ENCODE peak calls at places on chromosomes 16 and 17, in seven cellular contexts. One of them, this sample, is unnamed.

GRCh38 chr16:72794319-72794718 is 253.6 kb downstream of the ZFHX3 start:
- DNase-seq in neural progenitor cell: no peak
- DNase-seq in ascending aorta: no peak
- DNase-seq in HFF-Myc: no peak
- DNase-seq in thyroid gland: no peak
- DNase-seq in left lung: no peak
- DNase-seq in fibroblast of villous mesenchyme: no peak
- DNase-seq in this sample: no peak

GRCh38 chr17:59126809-59127417 is 20.2 kb upstream of the TRIM37 start:
- DNase-seq in neural progenitor cell: no peak
- DNase-seq in thyroid gland: no peak
- DNase-seq in ascending aorta: no peak
- DNase-seq in left lung: no peak
- DNase-seq in fibroblast of villous mesenchyme: no peak
- DNase-seq in HFF-Myc: no peak
- DNase-seq in this sample: no peak

GRCh38 chr16:19184823-19185509 is 16.9 kb downstream of the SYT17 start:
- DNase-seq in thyroid gland: no peak
- DNase-seq in HFF-Myc: no peak
- DNase-seq in neural progenitor cell: no peak
- DNase-seq in ascending aorta: no peak
- DNase-seq in left lung: no peak
- DNase-seq in fibroblast of villous mesenchyme: no peak
- DNase-seq in this sample: no peak

GRCh38 chr16:10961231-10961630 is 16.9 kb downstream of the CLEC16A start:
- DNase-seq in left lung: no peak
- DNase-seq in thyroid gland: no peak
- DNase-seq in ascending aorta: peak; percentile 90
- DNase-seq in HFF-Myc: peak; percentile 40
- DNase-seq in neural progenitor cell: no peak
- DNase-seq in fibroblast of villous mesenchyme: peak; percentile 87
- DNase-seq in this sample: no peak

GRCh38 chr16:1959269-1960039 is at the start of gene NDUFB10:
- DNase-seq in HFF-Myc: peak; percentile 67
- DNase-seq in fibroblast of villous mesenchyme: peak; percentile 92
- DNase-seq in ascending aorta: peak; percentile 94
- DNase-seq in neural progenitor cell: peak; percentile 96
- DNase-seq in left lung: peak; percentile 100
- DNase-seq in thyroid gland: peak; percentile 90
- DNase-seq in this sample: peak; percentile 96

GRCh38 chr17:39517224-39517623 is 55.9 kb downstream of the CDK12 start:
- DNase-seq in fibroblast of villous mesenchyme: no peak
- DNase-seq in ascending aorta: no peak
- DNase-seq in left lung: no peak
- DNase-seq in neural progenitor cell: no peak
- DNase-seq in thyroid gland: no peak
- DNase-seq in HFF-Myc: no peak
- DNase-seq in this sample: no peak

GRCh38 chr16:8375208-8375607 is 215.1 kb downstream of the TMEM114 start:
- DNase-seq in thyroid gland: no peak
- DNase-seq in ascending aorta: no peak
- DNase-seq in neural progenitor cell: no peak
- DNase-seq in fibroblast of villous mesenchyme: no peak
- DNase-seq in HFF-Myc: no peak
- DNase-seq in left lung: no peak
- DNase-seq in this sample: no peak

GRCh38 chr17:19376799-19377198 is 1.5 kb upstream of the MAPK7 start:
- DNase-seq in HFF-Myc: no peak
- DNase-seq in ascending aorta: no peak
- DNase-seq in fibroblast of villous mesenchyme: no peak
- DNase-seq in neural progenitor cell: no peak
- DNase-seq in left lung: no peak
- DNase-seq in thyroid gland: no peak
- DNase-seq in this sample: no peak

GRCh38 chr16:76634847-76635697 is 357.9 kb downstream of the CNTNAP4 start:
- DNase-seq in neural progenitor cell: no peak
- DNase-seq in HFF-Myc: no peak
- DNase-seq in left lung: peak; percentile 78
- DNase-seq in thyroid gland: no peak
- DNase-seq in fibroblast of villous mesenchyme: peak; percentile 32
- DNase-seq in ascending aorta: no peak
- DNase-seq in this sample: no peak

GRCh38 chr16:24976971-24977672 is 38.0 kb downstream of the ARHGAP17 start:
- DNase-seq in HFF-Myc: no peak
- DNase-seq in fibroblast of villous mesenchyme: no peak
- DNase-seq in ascending aorta: peak; percentile 59
- DNase-seq in neural progenitor cell: no peak
- DNase-seq in left lung: no peak
- DNase-seq in thyroid gland: no peak
- DNase-seq in this sample: no peak

GRCh38 chr17:47703191-47703591 is 9.2 kb downstream of the TBKBP1 start:
- DNase-seq in HFF-Myc: no peak
- DNase-seq in thyroid gland: no peak
- DNase-seq in fibroblast of villous mesenchyme: no peak
- DNase-seq in left lung: no peak
- DNase-seq in neural progenitor cell: no peak
- DNase-seq in ascending aorta: no peak
- DNase-seq in this sample: peak; percentile 65

GRCh38 chr16:23784811-23785447 is 30.1 kb downstream of the CHP2 start:
- DNase-seq in HFF-Myc: no peak
- DNase-seq in fibroblast of villous mesenchyme: peak; percentile 4
- DNase-seq in left lung: no peak
- DNase-seq in neural progenitor cell: no peak
- DNase-seq in thyroid gland: no peak
- DNase-seq in ascending aorta: no peak
- DNase-seq in this sample: no peak

GRCh38 chr17:41334899-41335298 is 15.7 kb downstream of the KRT33A start:
- DNase-seq in HFF-Myc: no peak
- DNase-seq in left lung: no peak
- DNase-seq in fibroblast of villous mesenchyme: no peak
- DNase-seq in thyroid gland: no peak
- DNase-seq in ascending aorta: no peak
- DNase-seq in neural progenitor cell: no peak
- DNase-seq in this sample: no peak

GRCh38 chr16:7316266-7316888 is 16.3 kb upstream of the RBFOX1 start:
- DNase-seq in left lung: no peak
- DNase-seq in fibroblast of villous mesenchyme: no peak
- DNase-seq in neural progenitor cell: no peak
- DNase-seq in HFF-Myc: no peak
- DNase-seq in thyroid gland: no peak
- DNase-seq in ascending aorta: no peak
- DNase-seq in this sample: no peak

GRCh38 chr17:49012893-49013255 is 15.7 kb downstream of the IGF2BP1 start:
- DNase-seq in neural progenitor cell: peak; percentile 28
- DNase-seq in thyroid gland: no peak
- DNase-seq in fibroblast of villous mesenchyme: no peak
- DNase-seq in ascending aorta: no peak
- DNase-seq in HFF-Myc: no peak
- DNase-seq in left lung: no peak
- DNase-seq in this sample: no peak

GRCh38 chr16:75340715-75341500 is 89.5 kb upstream of the BCAR1 start:
- DNase-seq in HFF-Myc: no peak
- DNase-seq in thyroid gland: no peak
- DNase-seq in fibroblast of villous mesenchyme: peak; percentile 29
- DNase-seq in left lung: no peak
- DNase-seq in ascending aorta: no peak
- DNase-seq in neural progenitor cell: no peak
- DNase-seq in this sample: no peak

GRCh38 chr17:45761957-45762565 is 22.1 kb upstream of the CRHR1 start:
- DNase-seq in fibroblast of villous mesenchyme: no peak
- DNase-seq in thyroid gland: no peak
- DNase-seq in neural progenitor cell: no peak
- DNase-seq in ascending aorta: no peak
- DNase-seq in HFF-Myc: no peak
- DNase-seq in left lung: peak; percentile 8
- DNase-seq in this sample: no peak

GRCh38 chr16:20853981-20854620 is 46.1 kb downstream of the DCUN1D3 start:
- DNase-seq in thyroid gland: no peak
- DNase-seq in fibroblast of villous mesenchyme: no peak
- DNase-seq in neural progenitor cell: no peak
- DNase-seq in ascending aorta: no peak
- DNase-seq in HFF-Myc: no peak
- DNase-seq in left lung: no peak
- DNase-seq in this sample: no peak

GRCh38 chr17:49362723-49363117 is 670 bp upstream of the ZNF652 start:
- DNase-seq in neural progenitor cell: no peak
- DNase-seq in HFF-Myc: no peak
- DNase-seq in ascending aorta: no peak
- DNase-seq in fibroblast of villous mesenchyme: no peak
- DNase-seq in thyroid gland: no peak
- DNase-seq in left lung: no peak
- DNase-seq in this sample: no peak

GRCh38 chr17:73419051-73419450 is 107.2 kb upstream of the CDC42EP4 start:
- DNase-seq in fibroblast of villous mesenchyme: no peak
- DNase-seq in neural progenitor cell: no peak
- DNase-seq in ascending aorta: no peak
- DNase-seq in thyroid gland: no peak
- DNase-seq in HFF-Myc: no peak
- DNase-seq in left lung: no peak
- DNase-seq in this sample: no peak

GRCh38 chr16:22648141-22648540 is 137.4 kb downstream of the NPIPB5 start:
- DNase-seq in fibroblast of villous mesenchyme: no peak
- DNase-seq in left lung: no peak
- DNase-seq in thyroid gland: no peak
- DNase-seq in ascending aorta: no peak
- DNase-seq in neural progenitor cell: no peak
- DNase-seq in HFF-Myc: no peak
- DNase-seq in this sample: no peak

GRCh38 chr17:78398390-78398789 is 19.9 kb downstream of the PGS1 start:
- DNase-seq in thyroid gland: no peak
- DNase-seq in fibroblast of villous mesenchyme: no peak
- DNase-seq in neural progenitor cell: no peak
- DNase-seq in HFF-Myc: no peak
- DNase-seq in left lung: no peak
- DNase-seq in ascending aorta: no peak
- DNase-seq in this sample: no peak

DNA sequence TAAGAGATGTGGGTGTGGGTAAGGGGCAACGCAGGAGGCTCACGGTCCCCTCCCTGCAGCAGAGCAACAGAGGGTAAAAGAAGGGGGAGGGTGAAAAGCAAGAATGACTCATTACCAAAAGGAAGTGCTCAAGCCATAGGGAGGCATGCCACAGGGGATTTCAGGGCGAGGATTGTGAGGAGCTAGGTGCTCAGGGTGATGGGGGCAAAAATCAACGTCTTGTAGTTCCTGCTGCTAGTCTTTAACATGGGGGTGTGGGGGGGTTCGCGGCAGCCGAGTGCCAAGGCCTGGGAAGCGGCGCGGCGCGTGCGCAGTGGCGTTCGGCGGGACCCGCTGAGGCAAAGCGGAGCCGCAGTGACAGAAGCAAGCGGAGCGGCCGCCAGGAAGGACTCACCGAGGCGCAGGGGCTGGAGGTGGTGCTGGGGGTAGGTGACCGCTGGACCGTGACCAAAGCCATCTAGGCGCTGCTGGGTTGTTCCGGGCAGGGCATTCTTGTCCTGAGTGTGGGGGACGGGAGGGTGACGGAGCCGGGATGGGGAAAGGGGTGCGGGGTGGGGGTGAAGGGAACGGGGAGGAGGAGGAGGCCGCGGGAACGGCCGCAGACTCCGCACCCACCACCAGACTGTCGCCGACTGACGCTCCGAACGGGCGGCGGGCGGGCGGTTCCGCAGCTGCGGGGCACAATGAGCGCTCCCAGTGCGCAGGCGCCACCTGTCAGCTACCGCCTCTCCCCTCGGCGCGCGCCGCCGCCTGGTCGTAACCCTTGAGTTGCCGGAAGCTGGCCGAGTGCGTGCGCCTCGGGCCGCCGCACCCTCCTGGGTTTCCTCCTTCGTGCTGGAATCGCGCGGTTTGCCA is at the start of gene SSH2:
- DNase-seq in thyroid gland: peak; percentile 91
- DNase-seq in ascending aorta: peak; percentile 87
- DNase-seq in HFF-Myc: peak; percentile 33
- DNase-seq in left lung: peak; percentile 98
- DNase-seq in neural progenitor cell: peak; percentile 99
- DNase-seq in fibroblast of villous mesenchyme: peak; percentile 84
- DNase-seq in this sample: peak; percentile 87
- TF ChIP-seq CTCF in thyroid gland: no peak
- TF ChIP-seq CTCF in ascending aorta: no peak
- TF ChIP-seq CTCF in HFF-Myc: no peak
- TF ChIP-seq CTCF in left lung: no peak
- TF ChIP-seq CTCF in neural progenitor cell: no peak
- TF ChIP-seq CTCF in fibroblast of villous mesenchyme: no peak
- TF ChIP-seq CTCF in this sample: peak; percentile 36

GRCh38 chr16:68084504-68085258 is 489 bp upstream of the NFATC3 start:
- DNase-seq in fibroblast of villous mesenchyme: peak; percentile 68
- DNase-seq in ascending aorta: peak; percentile 95
- DNase-seq in left lung: peak; percentile 98
- DNase-seq in neural progenitor cell: peak; percentile 93
- DNase-seq in thyroid gland: peak; percentile 86
- DNase-seq in HFF-Myc: peak; percentile 81
- DNase-seq in this sample: peak; percentile 88
- TF ChIP-seq CTCF in fibroblast of villous mesenchyme: no peak
- TF ChIP-seq CTCF in ascending aorta: peak; percentile 18
- TF ChIP-seq CTCF in left lung: peak; percentile 30
- TF ChIP-seq CTCF in neural progenitor cell: no peak
- TF ChIP-seq CTCF in thyroid gland: peak; percentile 5
- TF ChIP-seq CTCF in HFF-Myc: no peak
- TF ChIP-seq CTCF in this sample: no peak

DNA sequence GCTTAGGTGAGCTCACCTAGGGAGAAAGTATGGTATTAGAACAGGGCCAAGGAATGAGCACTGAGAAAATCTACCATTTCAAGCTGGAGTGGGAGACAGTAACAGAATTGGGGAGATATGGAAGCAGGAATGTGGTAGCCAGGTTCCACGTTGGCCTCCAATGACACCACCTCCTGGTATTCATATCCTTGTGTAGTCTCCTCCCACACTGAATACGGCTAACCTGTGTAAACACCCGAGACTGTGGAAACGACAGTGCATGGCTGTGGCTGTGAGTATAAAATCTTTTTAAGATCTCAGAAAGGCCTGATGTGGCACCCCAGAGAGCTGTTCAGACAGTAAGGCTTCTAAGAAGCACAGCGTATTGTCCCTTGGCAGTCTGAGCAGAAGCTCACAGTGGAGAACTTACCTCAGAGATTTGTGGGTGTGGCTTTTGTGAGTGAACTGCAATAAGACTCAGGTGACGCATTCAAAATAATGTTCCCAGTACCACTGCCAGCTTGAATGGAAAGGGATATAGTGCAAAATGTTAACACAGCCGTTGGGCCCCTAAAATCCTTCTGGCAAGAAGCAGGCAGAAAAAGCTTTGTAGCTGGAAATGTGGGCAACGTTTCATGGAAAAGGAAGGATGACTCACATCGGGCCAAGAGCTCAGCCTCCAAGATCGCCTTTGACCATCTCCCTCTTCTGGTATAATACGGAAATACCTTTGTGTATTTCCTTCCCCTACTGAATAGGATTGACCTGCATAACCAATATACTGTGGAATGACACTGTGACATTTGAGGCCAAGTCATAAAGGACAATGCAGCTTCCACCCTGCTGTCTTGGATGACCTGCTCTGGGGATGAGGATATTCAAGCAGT is 14.4 kb downstream of the SDR42E1 start:
- DNase-seq in fibroblast of villous mesenchyme: peak; percentile 78
- DNase-seq in left lung: no peak
- DNase-seq in HFF-Myc: peak; percentile 20
- DNase-seq in thyroid gland: no peak
- DNase-seq in ascending aorta: no peak
- DNase-seq in neural progenitor cell: peak; percentile 22
- DNase-seq in this sample: no peak
- TF ChIP-seq CTCF in fibroblast of villous mesenchyme: peak; percentile 46
- TF ChIP-seq CTCF in left lung: no peak
- TF ChIP-seq CTCF in HFF-Myc: peak; percentile 27
- TF ChIP-seq CTCF in thyroid gland: no peak
- TF ChIP-seq CTCF in ascending aorta: no peak
- TF ChIP-seq CTCF in neural progenitor cell: peak; percentile 27
- TF ChIP-seq CTCF in this sample: no peak

GRCh38 chr17:67245694-67246397 is 850 bp upstream of the HELZ start:
- DNase-seq in neural progenitor cell: peak; percentile 94
- DNase-seq in left lung: peak; percentile 89
- DNase-seq in HFF-Myc: no peak
- DNase-seq in thyroid gland: peak; percentile 34
- DNase-seq in fibroblast of villous mesenchyme: no peak
- DNase-seq in ascending aorta: peak; percentile 64
- DNase-seq in this sample: peak; percentile 58
- TF ChIP-seq CTCF in neural progenitor cell: peak; percentile 31
- TF ChIP-seq CTCF in left lung: no peak
- TF ChIP-seq CTCF in HFF-Myc: no peak
- TF ChIP-seq CTCF in thyroid gland: peak; percentile 4
- TF ChIP-seq CTCF in fibroblast of villous mesenchyme: no peak
- TF ChIP-seq CTCF in ascending aorta: no peak
- TF ChIP-seq CTCF in this sample: no peak

This sample was measured in GM20000.